ENCODE peak calls at places on chromosomes 5 and 9, in four cellular contexts. One of them, this sample, is unnamed.
A peak's percentile ranks its signal among the peaks of the same experiment; 100 is the strongest.

GRCh38 chr5:174398171-174398570 is 326.2 kb upstream of the MSX2 start:
- DNase-seq in A549: no peak
- DNase-seq in K562: no peak
- DNase-seq in HepG2: no peak
- DNase-seq in this sample: no peak

GRCh38 chr9:18260527-18260926 is 213.4 kb upstream of the ADAMTSL1 start:
- DNase-seq in A549: no peak
- DNase-seq in K562: no peak
- DNase-seq in HepG2: no peak
- DNase-seq in this sample: no peak

GRCh38 chr9:112753725-112754124 is 3.2 kb downstream of the SNX30 start:
- DNase-seq in A549: no peak
- DNase-seq in K562: no peak
- DNase-seq in HepG2: no peak
- DNase-seq in this sample: no peak

GRCh38 chr9:24738421-24738961 is 192.8 kb upstream of the IZUMO3 start:
- DNase-seq in A549: no peak
- DNase-seq in K562: no peak
- DNase-seq in HepG2: no peak
- DNase-seq in this sample: no peak

GRCh38 chr5:33091571-33092363 is 349.0 kb upstream of the TARS1 start:
- DNase-seq in A549: no peak
- DNase-seq in K562: no peak
- DNase-seq in HepG2: no peak
- DNase-seq in this sample: no peak

GRCh38 chr5:148972958-148973357 is 89.9 kb downstream of the SH3TC2 start:
- DNase-seq in A549: peak; percentile 79
- DNase-seq in K562: no peak
- DNase-seq in HepG2: peak; percentile 13
- DNase-seq in this sample: no peak

GRCh38 chr9:87601175-87601574 is 103.5 kb downstream of the DAPK1 start:
- DNase-seq in A549: no peak
- DNase-seq in K562: no peak
- DNase-seq in HepG2: peak; percentile 14
- DNase-seq in this sample: no peak

GRCh38 chr5:93590511-93590910 is 7.5 kb downstream of the NR2F1 start:
- DNase-seq in A549: no peak
- DNase-seq in K562: no peak
- DNase-seq in HepG2: no peak
- DNase-seq in this sample: no peak

GRCh38 chr5:15097552-15097951 is 226.0 kb upstream of the ANKH start:
- DNase-seq in A549: no peak
- DNase-seq in K562: no peak
- DNase-seq in HepG2: no peak
- DNase-seq in this sample: no peak

GRCh38 chr5:128736567-128736966 is 198.5 kb upstream of the FBN2 start:
- DNase-seq in A549: no peak
- DNase-seq in K562: no peak
- DNase-seq in HepG2: no peak
- DNase-seq in this sample: no peak

GRCh38 chr9:134390947-134391318 is 64.7 kb downstream of the RXRA start:
- DNase-seq in A549: no peak
- DNase-seq in K562: no peak
- DNase-seq in HepG2: no peak
- DNase-seq in this sample: no peak

GRCh38 chr9:107228648-107229047 is 54.4 kb upstream of the RAD23B start:
- DNase-seq in A549: no peak
- DNase-seq in K562: no peak
- DNase-seq in HepG2: no peak
- DNase-seq in this sample: no peak

GRCh38 chr5:67870662-67871061 is 344.9 kb upstream of the PIK3R1 start:
- DNase-seq in A549: no peak
- DNase-seq in K562: no peak
- DNase-seq in HepG2: no peak
- DNase-seq in this sample: no peak

GRCh38 chr9:134360897-134361296 is 34.6 kb downstream of the RXRA start:
- DNase-seq in A549: no peak
- DNase-seq in K562: no peak
- DNase-seq in HepG2: no peak
- DNase-seq in this sample: no peak

GRCh38 chr5:39513236-39513635 is 88.5 kb upstream of the DAB2 start:
- DNase-seq in A549: no peak
- DNase-seq in K562: no peak
- DNase-seq in HepG2: peak; percentile 12
- DNase-seq in this sample: no peak

GRCh38 chr5:135238622-135239460 is 160.2 kb downstream of the MACROH2A1 start:
- DNase-seq in A549: no peak
- DNase-seq in K562: no peak
- DNase-seq in HepG2: no peak
- DNase-seq in this sample: no peak

GRCh38 chr9:79184821-79185220 is 386.9 kb upstream of the TLE4 start:
- DNase-seq in A549: no peak
- DNase-seq in K562: no peak
- DNase-seq in HepG2: no peak
- DNase-seq in this sample: no peak

GRCh38 chr5:152288917-152289595 is 116.0 kb downstream of the NMUR2 start:
- DNase-seq in A549: no peak
- DNase-seq in K562: no peak
- DNase-seq in HepG2: no peak
- DNase-seq in this sample: no peak

GRCh38 chr9:6676254-6676928 is 30.9 kb upstream of the GLDC start:
- DNase-seq in A549: no peak
- DNase-seq in K562: no peak
- DNase-seq in HepG2: no peak
- DNase-seq in this sample: no peak

GRCh38 chr9:73470766-73471165 is 319.1 kb downstream of the ANXA1 start:
- DNase-seq in A549: no peak
- DNase-seq in K562: no peak
- DNase-seq in HepG2: no peak
- DNase-seq in this sample: no peak

GRCh38 chr5:91122663-91123062 is 260.5 kb downstream of the ARRDC3 start:
- DNase-seq in A549: no peak
- DNase-seq in K562: no peak
- DNase-seq in HepG2: no peak
- DNase-seq in this sample: no peak

GRCh38 chr5:172102913-172103629 is 85.0 kb downstream of the STK10 start:
- DNase-seq in A549: peak; percentile 71
- DNase-seq in K562: peak; percentile 61
- DNase-seq in HepG2: no peak
- DNase-seq in this sample: no peak

GRCh38 chr5:134018154-134018985 is 13.6 kb upstream of the VDAC1 start:
- DNase-seq in A549: peak; percentile 80
- DNase-seq in K562: no peak
- DNase-seq in HepG2: peak; percentile 91
- DNase-seq in this sample: no peak

GRCh38 chr9:13446261-13446660 is 166.8 kb upstream of the MPDZ start:
- DNase-seq in A549: no peak
- DNase-seq in K562: no peak
- DNase-seq in HepG2: no peak
- DNase-seq in this sample: no peak

GRCh38 chr9:36499156-36499886 is 73.4 kb upstream of the MELK start:
- DNase-seq in A549: no peak
- DNase-seq in K562: no peak
- DNase-seq in HepG2: no peak
- DNase-seq in this sample: peak; percentile 33

GRCh38 chr5:74199005-74199404 is 441.5 kb downstream of the ENC1 start:
- DNase-seq in A549: no peak
- DNase-seq in K562: no peak
- DNase-seq in HepG2: no peak
- DNase-seq in this sample: no peak

GRCh38 chr5:12614608-12615007 is 710.4 kb upstream of the CTNND2 start:
- DNase-seq in A549: no peak
- DNase-seq in K562: no peak
- DNase-seq in HepG2: no peak
- DNase-seq in this sample: no peak

GRCh38 chr9:129316281-129317030 is 138.4 kb upstream of the IER5L start:
- DNase-seq in A549: no peak
- DNase-seq in K562: no peak
- DNase-seq in HepG2: no peak
- DNase-seq in this sample: no peak

GRCh38 chr5:133947431-133947841 is 21.0 kb downstream of the C5orf15 start:
- DNase-seq in A549: no peak
- DNase-seq in K562: no peak
- DNase-seq in HepG2: no peak
- DNase-seq in this sample: no peak

GRCh38 chr9:63816742-63817621 is 1468.0 kb downstream of the FOXD4L5 start:
- DNase-seq in A549: no peak
- DNase-seq in K562: peak; percentile 60
- DNase-seq in HepG2: peak; percentile 70
- DNase-seq in this sample: peak; percentile 100

GRCh38 chr5:160054047-160054446 is 45.1 kb downstream of the TTC1 start:
- DNase-seq in A549: no peak
- DNase-seq in K562: no peak
- DNase-seq in HepG2: no peak
- DNase-seq in this sample: no peak

GRCh38 chr9:115289757-115290208 is 171.8 kb upstream of the TNC start:
- DNase-seq in A549: no peak
- DNase-seq in K562: no peak
- DNase-seq in HepG2: no peak
- DNase-seq in this sample: no peak

GRCh38 chr5:39417979-39418378 is 6.8 kb downstream of the DAB2 start:
- DNase-seq in A549: no peak
- DNase-seq in K562: no peak
- DNase-seq in HepG2: no peak
- DNase-seq in this sample: no peak

GRCh38 chr9:100459963-100460362 is 13.0 kb upstream of the TMEFF1 start:
- DNase-seq in A549: no peak
- DNase-seq in K562: no peak
- DNase-seq in HepG2: no peak
- DNase-seq in this sample: no peak

GRCh38 chr9:130667117-130667430 is 2.7 kb downstream of the PRDM12 start:
- DNase-seq in A549: no peak
- DNase-seq in K562: peak; percentile 5
- DNase-seq in HepG2: no peak
- DNase-seq in this sample: no peak

DNA sequence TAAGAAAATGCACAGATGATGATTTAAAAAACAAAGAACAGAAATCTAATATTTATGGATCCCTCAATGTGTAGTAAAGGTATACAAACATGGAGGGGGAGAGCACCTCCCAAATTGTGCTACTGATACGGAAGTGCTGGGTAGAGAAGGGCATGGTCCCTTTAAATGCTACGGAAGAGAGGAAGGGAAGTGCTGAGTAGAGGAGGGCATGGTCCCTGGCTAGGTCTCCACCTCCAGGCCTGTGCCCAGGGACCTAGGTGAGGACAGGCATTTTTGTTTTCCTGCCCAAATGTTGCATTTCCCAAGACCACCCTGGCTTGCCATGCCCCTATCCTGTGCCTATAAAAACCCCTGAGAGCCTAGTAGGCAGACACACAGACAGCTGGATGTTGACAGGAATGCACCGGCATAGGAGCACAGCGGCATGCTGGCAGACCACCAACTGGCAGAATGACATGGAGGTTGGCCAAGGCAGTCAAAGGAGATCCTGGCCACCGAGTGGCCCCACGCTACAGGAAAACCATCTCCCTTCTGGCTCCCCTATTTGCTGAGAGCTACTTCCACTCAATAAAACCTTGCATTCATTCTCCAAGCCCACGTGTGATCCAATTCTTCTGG is 62.1 kb upstream of the SPDL1 start:
- DNase-seq in A549: no peak
- DNase-seq in K562: no peak
- DNase-seq in HepG2: no peak
- DNase-seq in this sample: no peak
- TF ChIP-seq NR3C1 in A549: no peak
- TF ChIP-seq NR3C1 in K562: no peak
- TF ChIP-seq NR3C1 in HepG2: no peak
- TF ChIP-seq NR3C1 in this sample: no peak

DNA sequence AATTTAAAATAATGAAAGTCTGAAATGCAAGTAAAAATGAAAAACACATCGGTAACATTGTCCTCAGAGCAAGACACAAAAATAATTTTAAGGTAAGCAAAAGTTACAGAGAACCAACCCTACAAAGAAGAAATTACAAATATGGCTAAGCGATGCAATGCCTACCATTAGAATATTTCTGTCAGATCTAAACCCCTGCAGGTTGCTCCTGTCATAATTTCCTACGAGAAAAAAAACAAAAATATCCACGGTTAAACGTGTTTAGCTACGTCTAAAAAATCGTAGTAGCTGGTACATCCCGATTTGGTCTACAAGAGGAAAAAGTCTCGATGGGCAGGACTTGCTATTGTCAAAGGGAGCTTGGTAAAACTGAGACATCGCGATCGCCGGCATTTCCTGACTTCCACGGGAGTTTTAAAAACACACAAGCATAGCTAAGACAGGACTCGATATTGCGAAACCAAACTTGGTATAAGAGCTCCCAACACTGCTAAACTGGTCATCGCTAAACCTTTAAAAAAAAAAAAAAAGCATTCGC is 1.1 kb upstream of the ANXA2R start:
- DNase-seq in A549: no peak
- DNase-seq in K562: no peak
- DNase-seq in HepG2: no peak
- DNase-seq in this sample: no peak
- TF ChIP-seq NR3C1 in A549: no peak
- TF ChIP-seq NR3C1 in K562: no peak
- TF ChIP-seq NR3C1 in HepG2: no peak
- TF ChIP-seq NR3C1 in this sample: no peak

DNA sequence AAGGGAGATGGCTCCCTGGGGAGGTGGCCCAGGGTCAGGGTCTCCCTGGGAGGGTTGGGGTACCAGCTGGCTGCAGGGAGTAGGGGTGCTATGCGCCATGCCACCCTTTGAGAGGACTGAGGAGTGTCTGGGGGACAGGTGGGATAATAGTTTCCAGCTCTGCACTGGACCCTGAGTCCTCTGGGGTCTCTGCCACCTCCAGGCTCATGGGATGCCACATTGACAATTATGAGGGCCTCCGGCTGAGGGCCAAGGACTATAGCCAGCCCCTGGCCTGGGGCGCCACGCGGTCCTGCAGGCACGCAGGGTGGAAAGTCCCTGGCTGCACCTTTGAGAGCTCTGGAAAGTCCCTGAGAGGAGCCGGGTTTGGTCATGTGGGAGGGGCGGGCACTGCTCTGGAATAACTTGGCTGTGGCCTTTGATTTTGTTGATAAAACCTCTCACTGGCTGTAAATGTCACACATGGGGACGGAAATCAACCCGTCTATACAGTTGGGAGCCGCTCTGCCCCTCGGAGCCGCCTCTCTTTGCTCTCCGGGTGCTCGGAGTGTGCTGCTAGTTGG is 16.0 kb downstream of the TRAF2 start:
- DNase-seq in A549: peak; percentile 97
- DNase-seq in K562: no peak
- DNase-seq in HepG2: no peak
- DNase-seq in this sample: no peak
- TF ChIP-seq NR3C1 in A549: no peak
- TF ChIP-seq NR3C1 in K562: no peak
- TF ChIP-seq NR3C1 in HepG2: no peak
- TF ChIP-seq NR3C1 in this sample: no peak

DNA sequence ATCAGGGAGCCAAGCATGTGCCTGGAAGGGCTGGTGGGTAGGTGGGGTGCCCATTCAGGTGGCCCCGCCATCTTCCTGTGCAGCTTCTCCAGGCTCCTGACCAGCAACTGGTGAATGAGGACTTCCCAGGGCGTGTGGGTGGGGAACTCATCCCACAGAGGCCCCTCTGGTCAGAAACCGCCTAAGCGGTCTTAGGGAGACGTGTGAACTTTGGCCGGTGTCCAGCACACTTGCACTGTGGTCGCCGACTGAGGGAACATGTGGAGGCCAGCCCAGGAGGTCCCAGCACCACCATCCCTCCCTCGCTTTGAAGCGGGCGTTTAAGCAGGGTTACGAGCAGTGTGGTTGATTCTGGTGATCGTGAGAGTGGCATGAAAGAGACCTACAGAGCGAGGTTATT is 77.8 kb downstream of the MVB12B start:
- DNase-seq in A549: no peak
- DNase-seq in K562: no peak
- DNase-seq in HepG2: no peak
- DNase-seq in this sample: no peak
- TF ChIP-seq NR3C1 in A549: no peak
- TF ChIP-seq NR3C1 in K562: no peak
- TF ChIP-seq NR3C1 in HepG2: no peak
- TF ChIP-seq NR3C1 in this sample: no peak

This sample was measured in WTC11.